ENCODE peak calls at places on chromosomes 11 and 22, in nine cellular contexts. Q is body of pancreas, K is IMR-90, L is GM12865, O is heart left ventricle, C is lower lobe of right lung, W is fibroblast of the aortic adventitia, I is HCT116, T is cardiac fibroblast. D is an unnamed sample.

GRCh38 chr11:44753965-44754645 is 27.3 kb downstream of the TSPAN18 start:
- DNase-seq in Q (no peak), K (no peak), L (no peak), O (no peak), C (no peak), W (no peak), I (no peak), T (no peak), D (no peak)

GRCh38 chr11:134425413-134425812 is 13.4 kb upstream of the B3GAT1 start:
- DNase-seq in Q (no peak), K (no peak), L (no peak), O (no peak), C (no peak), W (no peak), I (no peak), T (no peak), D (no peak)

GRCh38 chr22:36546092-36546804 is 17.3 kb upstream of the EIF3D start:
- DNase-seq in Q (peak), K (peak), L (peak), O (peak), C (no peak), W (peak), I (peak), T (peak), D (peak)

GRCh38 chr11:39236916-39237315 is 2222.5 kb downstream of the LRRC4C start:
- DNase-seq in Q (no peak), K (no peak), L (no peak), O (no peak), C (no peak), W (no peak), I (no peak), T (no peak), D (no peak)

GRCh38 chr11:64284048-64284961 is at the start of gene BAD:
- DNase-seq in Q (peak), K (peak), L (peak), O (peak), C (peak), W (peak), I (peak), T (peak), D (peak)

GRCh38 chr22:38240734-38241252 is 32.0 kb downstream of the TMEM184B start:
- DNase-seq in Q (peak), K (peak), L (no peak), O (no peak), C (no peak), W (peak), I (peak), T (peak), D (peak)

GRCh38 chr11:110077866-110078325 is 15.3 kb upstream of the ZC3H12C start:
- DNase-seq in Q (no peak), K (peak), L (peak), O (no peak), C (no peak), W (peak), I (no peak), T (peak), D (peak)

GRCh38 chr11:2207773-2208621 is 36.4 kb upstream of the TH start:
- DNase-seq in Q (no peak), K (no peak), L (no peak), O (peak), C (no peak), W (no peak), I (no peak), T (no peak), D (no peak)

GRCh38 chr11:2097356-2097997 is 41.7 kb downstream of the IGF2 start:
- DNase-seq in Q (peak), K (peak), L (no peak), O (peak), C (peak), W (peak), I (no peak), T (peak), D (peak)

GRCh38 chr22:35043251-35043931 is 22.6 kb upstream of the ISX start:
- DNase-seq in Q (no peak), K (no peak), L (peak), O (no peak), C (no peak), W (no peak), I (no peak), T (no peak), D (no peak)

GRCh38 chr11:112793416-112793815 is 167.8 kb upstream of the NCAM1 start:
- DNase-seq in Q (no peak), K (no peak), L (no peak), O (no peak), C (no peak), W (peak), I (no peak), T (no peak), D (no peak)

GRCh38 chr22:19874307-19875060 is 19.8 kb upstream of the GNB1L start:
- DNase-seq in Q (peak), K (no peak), L (no peak), O (peak), C (peak), W (peak), I (no peak), T (no peak), D (no peak)

GRCh38 chr11:68816917-68817419 is 24.7 kb downstream of the CPT1A start:
- DNase-seq in Q (no peak), K (no peak), L (peak), O (no peak), C (no peak), W (no peak), I (no peak), T (no peak), D (no peak)

GRCh38 chr11:73760066-73760679 is 701 bp downstream of the RAB6A start:
- DNase-seq in Q (peak), K (peak), L (peak), O (peak), C (peak), W (peak), I (no peak), T (peak), D (peak)

GRCh38 chr22:45612451-45612901 is 59.2 kb upstream of the ATXN10 start:
- DNase-seq in Q (no peak), K (peak), L (no peak), O (peak), C (peak), W (peak), I (no peak), T (peak), D (peak)

GRCh38 chr22:38871360-38872171 is 450 bp downstream of the CBX6 start:
- DNase-seq in Q (peak), K (no peak), L (no peak), O (no peak), C (peak), W (no peak), I (no peak), T (no peak), D (no peak)

GRCh38 chr22:30266445-30267381 is at the start of gene OSM:
- DNase-seq in Q (peak), K (no peak), L (peak), O (peak), C (peak), W (no peak), I (no peak), T (no peak), D (no peak)

GRCh38 chr22:38454011-38454360 is 1.0 kb downstream of the KCNJ4 start:
- DNase-seq in Q (no peak), K (no peak), L (no peak), O (no peak), C (no peak), W (no peak), I (no peak), T (no peak), D (no peak)

GRCh38 chr11:57323503-57324153 is 1.1 kb downstream of the TNKS1BP1 start:
- DNase-seq in Q (peak), K (peak), L (no peak), O (no peak), C (no peak), W (peak), I (no peak), T (peak), D (peak)

GRCh38 chr11:73996161-73996747 is 12.6 kb downstream of the UCP3 start:
- DNase-seq in Q (no peak), K (no peak), L (no peak), O (no peak), C (no peak), W (no peak), I (no peak), T (no peak), D (no peak)

GRCh38 chr11:19200410-19201201 is 1.2 kb downstream of the CSRP3 start:
- DNase-seq in Q (no peak), K (peak), L (no peak), O (no peak), C (no peak), W (peak), I (no peak), T (peak), D (peak)

GRCh38 chr22:45497268-45497667 is 5.4 kb upstream of the FBLN1 start:
- DNase-seq in Q (no peak), K (peak), L (no peak), O (no peak), C (no peak), W (no peak), I (no peak), T (peak), D (no peak)

GRCh38 chr11:86301742-86302091 is 323 bp upstream of the HIKESHI start:
- DNase-seq in Q (no peak), K (no peak), L (no peak), O (no peak), C (no peak), W (no peak), I (no peak), T (no peak), D (no peak)

GRCh38 chr11:59556883-59557205 is 45.5 kb downstream of the OR4D9 start:
- DNase-seq in Q (no peak), K (no peak), L (peak), O (no peak), C (no peak), W (no peak), I (no peak), T (no peak), D (peak)

GRCh38 chr22:44546686-44547310 is 48.8 kb upstream of the RTL6 start:
- DNase-seq in Q (no peak), K (no peak), L (no peak), O (no peak), C (no peak), W (no peak), I (no peak), T (no peak), D (no peak)

GRCh38 chr11:115545811-115546210 is 41.6 kb upstream of the CADM1 start:
- DNase-seq in Q (no peak), K (no peak), L (no peak), O (no peak), C (no peak), W (no peak), I (no peak), T (no peak), D (no peak)

GRCh38 chr11:123216249-123216648 is 21.2 kb upstream of the CLMP start:
- DNase-seq in Q (no peak), K (no peak), L (no peak), O (no peak), C (no peak), W (no peak), I (no peak), T (no peak), D (no peak)

GRCh38 chr11:86676010-86676409 is 3.6 kb upstream of the ME3 start:
- DNase-seq in Q (no peak), K (no peak), L (no peak), O (no peak), C (no peak), W (no peak), I (no peak), T (no peak), D (no peak)

GRCh38 chr11:67354314-67355022 is 1.1 kb upstream of the POLD4 start:
- DNase-seq in Q (peak), K (peak), L (no peak), O (peak), C (peak), W (peak), I (peak), T (peak), D (peak)

GRCh38 chr11:92893276-92893675 is 76.2 kb upstream of the MTNR1B start:
- DNase-seq in Q (no peak), K (no peak), L (no peak), O (no peak), C (no peak), W (no peak), I (no peak), T (no peak), D (no peak)

GRCh38 chr11:21723681-21724080 is 469.2 kb upstream of the ANO5 start:
- DNase-seq in Q (no peak), K (no peak), L (no peak), O (no peak), C (no peak), W (no peak), I (no peak), T (no peak), D (no peak)

GRCh38 chr11:550021-550745 is 10.4 kb downstream of the LMNTD2 start:
- DNase-seq in Q (no peak), K (no peak), L (no peak), O (no peak), C (no peak), W (no peak), I (no peak), T (no peak), D (no peak)

GRCh38 chr22:17692841-17693240 is 54.3 kb downstream of the BCL2L13 start:
- DNase-seq in Q (no peak), K (no peak), L (no peak), O (no peak), C (no peak), W (no peak), I (no peak), T (no peak), D (no peak)

GRCh38 chr11:12838463-12839120 is 164.4 kb downstream of the TEAD1 start:
- DNase-seq in Q (no peak), K (no peak), L (peak), O (no peak), C (no peak), W (peak), I (no peak), T (peak), D (no peak)

GRCh38 chr11:101133190-101133589 is 3.6 kb upstream of the PGR start:
- DNase-seq in Q (no peak), K (no peak), L (no peak), O (no peak), C (no peak), W (no peak), I (no peak), T (no peak), D (no peak)

GRCh38 chr11:134464981-134465730 is 53.1 kb upstream of the B3GAT1 start:
- DNase-seq in Q (no peak), K (no peak), L (no peak), O (no peak), C (no peak), W (no peak), I (no peak), T (no peak), D (no peak)

GRCh38 chr11:42179211-42179610 is 719.8 kb upstream of the LRRC4C start:
- DNase-seq in Q (no peak), K (no peak), L (no peak), O (no peak), C (no peak), W (no peak), I (no peak), T (no peak), D (no peak)

GRCh38 chr11:10322830-10323792 is 18.2 kb downstream of the ADM start:
- DNase-seq in Q (peak), K (peak), L (peak), O (no peak), C (no peak), W (peak), I (peak), T (peak), D (peak)

GRCh38 chr11:134500621-134501020 is 88.6 kb upstream of the B3GAT1 start:
- DNase-seq in Q (no peak), K (no peak), L (no peak), O (no peak), C (no peak), W (no peak), I (no peak), T (no peak), D (no peak)

GRCh38 chr22:47196881-47197701 is 434.6 kb downstream of the TBC1D22A start:
- DNase-seq in Q (no peak), K (no peak), L (no peak), O (no peak), C (no peak), W (no peak), I (no peak), T (no peak), D (no peak)

DNA sequence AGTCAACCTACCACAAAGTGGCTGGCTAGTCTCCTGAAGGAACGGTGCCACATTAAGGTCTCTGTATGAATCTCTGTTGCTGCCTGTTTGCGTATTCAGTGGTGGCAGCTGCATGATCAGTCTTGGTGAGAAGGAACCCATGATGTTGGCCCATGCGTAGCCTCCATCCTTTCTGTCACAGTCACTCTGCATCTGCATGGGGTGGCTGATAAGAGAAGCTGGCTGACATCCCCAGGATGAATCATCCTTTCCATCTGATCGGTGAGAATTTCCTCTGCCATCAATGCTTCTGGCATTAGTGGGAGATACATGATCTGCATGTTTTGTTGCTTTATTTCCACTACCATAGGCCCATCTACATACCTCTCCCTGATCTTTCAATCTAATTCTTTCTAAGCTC is 199.0 kb upstream of the NECTIN1 start:
- DNase-seq in Q (no peak), K (no peak), L (no peak), O (no peak), C (no peak), W (no peak), I (no peak), T (no peak), D (no peak)
- TF ChIP-seq CTCF in Q (no peak), K (no peak), L (no peak), O (no peak), C (no peak), W (no peak), I (no peak), T (no peak), D (no peak)

GRCh38 chr11:3947084-3947483 is 91.6 kb downstream of the STIM1 start:
- DNase-seq in Q (no peak), K (peak), L (peak), O (peak), C (no peak), W (peak), I (no peak), T (peak), D (peak)
- H3K4me3 ChIP-seq in Q (no peak), K (no peak), L (no peak), O (no peak), C (no peak), W (no peak), I (no peak), T (no peak), D (no peak)

GRCh38 chr22:33919591-33920501 is at the start of gene LARGE1:
- DNase-seq in Q (peak), K (peak), L (peak), O (peak), C (peak), W (peak), I (no peak), T (peak), D (peak)
- TF ChIP-seq CTCF in Q (no peak), K (no peak), L (no peak), O (no peak), C (no peak), W (no peak), I (no peak), T (no peak), D (no peak)

GRCh38 chr22:49423125-49423650 is 404.5 kb downstream of the BRD1 start:
- DNase-seq in Q (no peak), K (no peak), L (no peak), O (no peak), C (no peak), W (no peak), I (no peak), T (no peak), D (no peak)
- H3K4me3 ChIP-seq in Q (no peak), K (no peak), L (no peak), O (no peak), C (no peak), W (no peak), I (no peak), T (no peak), D (no peak)

GRCh38 chr11:75204685-75205667 is 35.6 kb upstream of the TPBGL start:
- DNase-seq in Q (peak), K (peak), L (peak), O (peak), C (peak), W (peak), I (peak), T (peak), D (peak)
- TF ChIP-seq CTCF in Q (peak), K (peak), L (peak), O (peak), C (peak), W (peak), I (peak), T (peak), D (peak)

GRCh38 chr11:7561562-7561961 is 47.8 kb downstream of the PPFIBP2 start:
- DNase-seq in Q (no peak), K (no peak), L (no peak), O (no peak), C (no peak), W (no peak), I (no peak), T (no peak), D (no peak)

GRCh38 chr11:7563269-7563668 is 49.5 kb downstream of the PPFIBP2 start:
- DNase-seq in Q (no peak), K (no peak), L (no peak), O (no peak), C (no peak), W (peak), I (no peak), T (no peak), D (no peak)

GRCh38 chr11:7559404-7560283 is 45.8 kb downstream of the PPFIBP2 start:
- DNase-seq in Q (no peak), K (no peak), L (peak), O (no peak), C (no peak), W (no peak), I (no peak), T (no peak), D (no peak)

GRCh38 chr11:7569044-7569443 is 55.2 kb downstream of the PPFIBP2 start:
- DNase-seq in Q (no peak), K (no peak), L (no peak), O (no peak), C (no peak), W (no peak), I (no peak), T (no peak), D (no peak)

DNA sequence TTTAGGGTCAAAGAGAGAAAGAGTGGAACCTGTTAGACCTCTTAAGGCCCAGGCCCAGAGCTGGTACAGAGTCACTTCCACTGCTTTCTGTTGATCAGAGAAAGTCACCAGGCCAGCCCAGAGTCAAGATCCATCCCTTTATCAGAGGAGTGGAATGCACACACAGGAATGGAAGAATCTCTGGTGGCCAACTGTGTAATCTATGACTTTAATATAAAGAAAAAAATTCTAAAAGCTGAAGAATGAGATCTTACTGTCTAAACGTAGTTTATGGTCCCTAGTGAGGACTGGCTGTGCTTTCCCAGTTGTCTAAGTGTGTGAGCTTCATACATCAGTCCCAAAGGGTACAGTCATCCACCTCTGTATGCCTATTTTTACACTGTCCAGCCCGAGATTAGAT is 51.0 kb downstream of the PPFIBP2 start:
- DNase-seq in Q (no peak), K (no peak), L (no peak), O (no peak), C (no peak), W (no peak), I (no peak), T (no peak), D (no peak)
- H3K4me3 ChIP-seq in Q (no peak), K (no peak), L (no peak), O (no peak), C (no peak), W (no peak), I (no peak), T (no peak), D (no peak)

D was measured in choroid plexus epithelial cell.